ENCODE peak calls at places on chromosome 15, in eight cellular contexts. J, G, K, S, O, B, I and M are unnamed samples.

GRCh38 chr15:70794596-70795310 is 31.4 kb upstream of the UACA start:
- DNase-seq in J (no peak), G (no peak), K (no peak), S (no peak), O (no peak), B (no peak), I (no peak), M (peak; percentile 41)

GRCh38 chr15:43966646-43967045 is 139.8 kb downstream of the WDR76 start:
- DNase-seq in J (no peak), G (no peak), K (no peak), S (no peak), O (no peak), B (no peak), I (no peak), M (no peak)

GRCh38 chr15:94059188-94059587 is 172.2 kb upstream of the MCTP2 start:
- DNase-seq in J (no peak), G (no peak), K (no peak), S (no peak), O (peak; percentile 1), B (no peak), I (no peak), M (no peak)

GRCh38 chr15:99476413-99477222 is 89.2 kb upstream of the MEF2A start:
- DNase-seq in J (no peak), G (peak; percentile 96), K (peak; percentile 97), S (no peak), O (peak; percentile 90), B (peak; percentile 95), I (no peak), M (peak; percentile 94)

GRCh38 chr15:38002883-38003477 is 68.5 kb downstream of the TMCO5A start:
- DNase-seq in J (peak; percentile 10), G (peak; percentile 80), K (peak; percentile 75), S (no peak), O (peak; percentile 50), B (peak; percentile 77), I (peak; percentile 60), M (peak; percentile 34)

GRCh38 chr15:32838820-32839219 is 121.0 kb downstream of the GREM1 start:
- DNase-seq in J (no peak), G (peak; percentile 97), K (peak; percentile 77), S (peak; percentile 40), O (no peak), B (peak; percentile 96), I (no peak), M (no peak)

GRCh38 chr15:76576526-76577279 is 240.1 kb downstream of the ISL2 start:
- DNase-seq in J (peak; percentile 17), G (no peak), K (peak; percentile 64), S (peak; percentile 2), O (peak; percentile 24), B (peak; percentile 19), I (peak; percentile 78), M (no peak)

GRCh38 chr15:74179101-74179841 is 5.8 kb downstream of the ISLR start:
- DNase-seq in J (no peak), G (peak; percentile 91), K (peak; percentile 98), S (peak; percentile 10), O (no peak), B (peak; percentile 100), I (peak; percentile 56), M (peak; percentile 68)

GRCh38 chr15:57522148-57522547 is 69.6 kb upstream of the MYZAP start:
- DNase-seq in J (no peak), G (peak; percentile 26), K (no peak), S (no peak), O (no peak), B (no peak), I (no peak), M (no peak)

GRCh38 chr15:40379853-40380252 is 2.7 kb upstream of the KNSTRN start:
- DNase-seq in J (no peak), G (peak; percentile 96), K (peak; percentile 98), S (no peak), O (peak; percentile 47), B (peak; percentile 91), I (peak; percentile 83), M (peak; percentile 95)

GRCh38 chr15:101499863-101500713 is 10.6 kb upstream of the PCSK6 start:
- DNase-seq in J (no peak), G (peak; percentile 18), K (peak; percentile 65), S (peak; percentile 65), O (peak; percentile 67), B (peak; percentile 49), I (no peak), M (no peak)

GRCh38 chr15:43441316-43441715 is 51.6 kb downstream of the TP53BP1 start:
- DNase-seq in J (no peak), G (peak; percentile 26), K (peak; percentile 17), S (no peak), O (no peak), B (peak; percentile 58), I (no peak), M (no peak)

GRCh38 chr15:74411686-74412085 is 22.1 kb downstream of the SEMA7A start:
- DNase-seq in J (no peak), G (no peak), K (no peak), S (no peak), O (no peak), B (no peak), I (no peak), M (no peak)

GRCh38 chr15:96183020-96183926 is 147.2 kb upstream of the NR2F2 start:
- DNase-seq in J (no peak), G (no peak), K (no peak), S (no peak), O (no peak), B (no peak), I (no peak), M (no peak)

GRCh38 chr15:83612226-83612625 is 41.7 kb upstream of the ADAMTSL3 start:
- DNase-seq in J (no peak), G (peak; percentile 3), K (peak; percentile 4), S (no peak), O (no peak), B (peak; percentile 10), I (no peak), M (peak; percentile 12)

GRCh38 chr15:79332824-79333510 is 22.1 kb downstream of the TMED3 start:
- DNase-seq in J (no peak), G (peak; percentile 79), K (no peak), S (no peak), O (no peak), B (no peak), I (peak; percentile 20), M (no peak)

GRCh38 chr15:90002428-90002844 is 1.3 kb downstream of the ZNF710 start:
- DNase-seq in J (peak; percentile 62), G (peak; percentile 41), K (peak; percentile 59), S (peak; percentile 11), O (peak; percentile 50), B (peak; percentile 52), I (peak; percentile 48), M (peak; percentile 57)

GRCh38 chr15:92954578-92954977 is 54.5 kb downstream of the CHD2 start:
- DNase-seq in J (no peak), G (peak; percentile 45), K (peak; percentile 38), S (no peak), O (peak; percentile 41), B (peak; percentile 19), I (no peak), M (no peak)

GRCh38 chr15:41125063-41125669 is 9.1 kb upstream of the INO80 start:
- DNase-seq in J (no peak), G (peak; percentile 38), K (no peak), S (no peak), O (no peak), B (no peak), I (no peak), M (no peak)

GRCh38 chr15:69760890-69761568 is 308.4 kb downstream of the RPLP1 start:
- DNase-seq in J (peak; percentile 73), G (peak; percentile 86), K (peak; percentile 97), S (no peak), O (peak; percentile 95), B (peak; percentile 100), I (peak; percentile 78), M (peak; percentile 97)

GRCh38 chr15:67433495-67434099 is 87.3 kb upstream of the C15orf61 start:
- DNase-seq in J (peak; percentile 48), G (peak; percentile 67), K (peak; percentile 54), S (no peak), O (peak; percentile 88), B (peak; percentile 66), I (peak; percentile 51), M (peak; percentile 63)

GRCh38 chr15:73723146-73723545 is 30.0 kb downstream of the INSYN1 start:
- DNase-seq in J (no peak), G (no peak), K (no peak), S (no peak), O (no peak), B (no peak), I (no peak), M (no peak)

GRCh38 chr15:99368743-99369142 is 117.5 kb downstream of the LRRC28 start:
- DNase-seq in J (no peak), G (no peak), K (no peak), S (no peak), O (no peak), B (no peak), I (no peak), M (no peak)

GRCh38 chr15:34582461-34583357 is 742 bp downstream of the GOLGA8B start:
- DNase-seq in J (peak; percentile 61), G (peak; percentile 54), K (peak; percentile 56), S (no peak), O (peak; percentile 68), B (peak; percentile 49), I (peak; percentile 20), M (peak; percentile 46)

GRCh38 chr15:83285979-83286553 is 1.6 kb upstream of the BNC1 start:
- DNase-seq in J (no peak), G (peak; percentile 87), K (peak; percentile 70), S (no peak), O (no peak), B (peak; percentile 97), I (peak; percentile 37), M (peak; percentile 73)

GRCh38 chr15:90221251-90221900 is 12.4 kb downstream of the CIB1 start:
- DNase-seq in J (peak; percentile 44), G (peak; percentile 74), K (peak; percentile 75), S (peak; percentile 53), O (peak; percentile 59), B (peak; percentile 70), I (peak; percentile 54), M (peak; percentile 48)

GRCh38 chr15:31870336-31871158 is 159.8 kb upstream of the CHRNA7 start:
- DNase-seq in J (peak; percentile 86), G (peak; percentile 80), K (peak; percentile 66), S (peak; percentile 81), O (peak; percentile 67), B (peak; percentile 76), I (peak; percentile 92), M (peak; percentile 88)

GRCh38 chr15:47439146-47439869 is 278.0 kb upstream of the SEMA6D start:
- DNase-seq in J (no peak), G (peak; percentile 70), K (no peak), S (no peak), O (no peak), B (no peak), I (no peak), M (no peak)

GRCh38 chr15:55829826-55830225 is 86.9 kb upstream of the PRTG start:
- DNase-seq in J (no peak), G (no peak), K (no peak), S (no peak), O (no peak), B (no peak), I (no peak), M (peak; percentile 21)